ENCODE peak calls at places on chromosome 6, in six cellular contexts. L, F, R, K, A and S are unnamed samples. For H3K4me1, the result is how much of the 10 kb centered on the place peaks cover.

GRCh38 chr6:151917531-151918329 is 110.2 kb downstream of the ESR1 start:
- DNase-seq in L (no peak), F (peak), R (no peak), K (no peak), A (no peak), S (no peak)

GRCh38 chr6:14540859-14541540 is 423.4 kb downstream of the CD83 start:
- DNase-seq in L (no peak), F (no peak), R (no peak), K (no peak), A (no peak), S (no peak)

GRCh38 chr6:136784910-136785746 is 7.1 kb downstream of the MAP3K5 start:
- DNase-seq in L (peak), F (peak), R (peak), K (no peak), A (no peak), S (peak)

GRCh38 chr6:110628330-110628729 is 151.9 kb upstream of the SLC22A16 start:
- DNase-seq in L (no peak), F (no peak), R (no peak), K (no peak), A (no peak), S (no peak)

GRCh38 chr6:25290306-25291060 is 11.3 kb downstream of the CARMIL1 start:
- DNase-seq in L (no peak), F (no peak), R (no peak), K (no peak), A (no peak), S (no peak)

GRCh38 chr6:4707011-4707410 is 69.2 kb upstream of the CDYL start:
- DNase-seq in L (no peak), F (no peak), R (no peak), K (no peak), A (no peak), S (no peak)

GRCh38 chr6:141035312-141036058 is 1097.2 kb upstream of the GJE1 start:
- DNase-seq in L (no peak), F (no peak), R (no peak), K (no peak), A (no peak), S (no peak)

GRCh38 chr6:111741177-111741952 is 131.9 kb downstream of the FYN start:
- DNase-seq in L (no peak), F (no peak), R (no peak), K (no peak), A (no peak), S (no peak)

GRCh38 chr6:43823879-43824740 is 54.1 kb downstream of the VEGFA start:
- DNase-seq in L (no peak), F (no peak), R (no peak), K (no peak), A (no peak), S (no peak)

GRCh38 chr6:166752928-166753721 is 126.1 kb upstream of the RPS6KA2 start:
- DNase-seq in L (no peak), F (no peak), R (no peak), K (no peak), A (no peak), S (no peak)

GRCh38 chr6:158517581-158517980 is 42.3 kb upstream of the TMEM181 start:
- DNase-seq in L (no peak), F (no peak), R (no peak), K (no peak), A (no peak), S (no peak)

GRCh38 chr6:144266091-144266649 is 19.0 kb upstream of the UTRN start:
- DNase-seq in L (no peak), F (peak), R (no peak), K (peak), A (peak), S (peak)

GRCh38 chr6:115271001-115271400 is 789.7 kb downstream of the FRK start:
- DNase-seq in L (no peak), F (no peak), R (no peak), K (no peak), A (no peak), S (no peak)

GRCh38 chr6:90101403-90101802 is 195.2 kb downstream of the BACH2 start:
- DNase-seq in L (no peak), F (no peak), R (no peak), K (no peak), A (no peak), S (no peak)
- H3K4me1 ChIP-seq in L (under half), F (under half), R (under half), K (under half), A (under half), S (under half)

GRCh38 chr6:138594749-138595148 is 95.5 kb upstream of the NHSL1 start:
- DNase-seq in L (no peak), F (no peak), R (no peak), K (no peak), A (no peak), S (no peak)

GRCh38 chr6:138596126-138596525 is 96.8 kb upstream of the NHSL1 start:
- DNase-seq in L (no peak), F (no peak), R (no peak), K (no peak), A (no peak), S (no peak)

GRCh38 chr6:138592698-138593097 is 93.4 kb upstream of the NHSL1 start:
- DNase-seq in L (no peak), F (no peak), R (no peak), K (no peak), A (no peak), S (no peak)

GRCh38 chr6:138593100-138593877 is 94.0 kb upstream of the NHSL1 start:
- DNase-seq in L (no peak), F (peak), R (peak), K (peak), A (peak), S (peak)

DNA sequence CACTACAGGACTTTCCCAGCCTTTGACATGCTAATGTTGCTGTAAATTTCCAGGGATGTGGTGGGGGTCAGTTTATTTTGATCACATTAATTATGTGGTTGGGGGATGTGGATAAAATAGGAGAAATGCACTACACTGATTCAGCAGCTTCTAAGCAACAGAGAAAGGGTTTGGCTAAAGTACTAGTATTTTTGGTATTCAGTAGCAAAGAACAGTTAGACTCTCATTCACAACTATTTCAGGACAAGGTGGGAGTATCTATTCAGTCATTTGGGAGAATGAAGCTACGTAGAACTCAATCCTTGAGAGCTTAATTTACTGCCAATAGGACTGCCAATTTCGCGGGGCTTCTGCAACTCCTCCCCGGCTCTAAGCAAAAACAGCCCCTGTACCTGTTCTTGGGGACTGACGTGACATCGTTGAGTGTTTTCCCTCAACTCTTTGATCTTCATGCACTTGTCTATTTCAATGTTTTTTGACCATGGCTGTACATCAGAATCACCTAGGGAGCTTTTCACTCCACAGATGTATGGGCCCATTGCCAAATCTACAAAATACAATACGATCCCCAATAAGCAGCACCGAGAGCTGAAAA is 94.8 kb upstream of the NHSL1 start:
- DNase-seq in L (no peak), F (no peak), R (no peak), K (no peak), A (no peak), S (no peak)
- H3K4me1 ChIP-seq in L (under half), F (under half), R (under half), K (under half), A (under half), S (under half)

DNA sequence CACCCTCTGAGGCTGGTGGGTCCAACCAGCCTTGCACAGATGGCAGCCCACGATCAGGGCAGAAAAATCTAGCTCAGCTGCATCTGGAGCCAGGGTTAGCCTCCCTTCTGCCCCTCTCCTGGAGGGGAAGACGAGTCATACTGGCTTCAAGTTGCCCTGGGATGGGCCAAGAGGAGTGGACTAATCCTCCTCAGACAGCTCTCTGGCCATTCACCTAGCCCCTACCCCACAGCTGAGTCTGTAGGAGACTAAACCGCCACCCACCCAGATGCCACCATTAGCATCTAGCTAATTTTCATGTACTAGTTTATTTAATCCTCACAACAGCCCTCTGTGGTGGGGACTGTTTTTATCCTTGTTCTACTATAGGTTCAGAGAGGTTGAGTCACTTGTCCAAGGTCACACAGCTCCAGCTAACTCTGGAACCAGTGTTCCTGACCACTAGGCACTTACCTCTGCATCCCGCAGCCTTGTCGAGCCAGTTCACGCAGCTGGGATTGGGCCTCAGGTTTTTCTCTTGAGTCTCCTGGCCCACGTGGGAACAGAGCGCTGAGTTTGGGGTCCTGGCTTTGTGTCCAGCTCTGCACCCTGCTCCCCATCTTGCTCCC is 48.5 kb upstream of the CCDC167 start:
- DNase-seq in L (no peak), F (no peak), R (no peak), K (no peak), A (no peak), S (no peak)
- H3K4me1 ChIP-seq in L (under half), F (under half), R (under half), K (under half), A (under half), S (under half)

GRCh38 chr6:29451471-29452193 is 5.2 kb downstream of the OR11A1 start:
- DNase-seq in L (no peak), F (no peak), R (no peak), K (no peak), A (no peak), S (no peak)
- H3K4me1 ChIP-seq in L (under half), F (under half), R (under half), K (under half), A (under half), S (under half)

GRCh38 chr6:132506461-132506860 is 6.5 kb downstream of the STX7 start:
- DNase-seq in L (no peak), F (no peak), R (no peak), K (no peak), A (no peak), S (no peak)
- H3K4me1 ChIP-seq in L (under half), F (half or more), R (under half), K (under half), A (under half), S (under half)